ENCODE peak calls at places on chromosomes 1 and 21, in seven cellular contexts. A, C, E, B, V, M and Q are unnamed samples. For H3K36me3, the result is how much of the 10 kb centered on the place peaks cover.

GRCh38 chr21:41923641-41924342 is 30.0 kb downstream of the C2CD2 start:
- DNase-seq in A (peak), C (peak), E (peak), B (no peak), V (no peak), M (no peak), Q (peak)

GRCh38 chr1:200038987-200039848 is 11.7 kb downstream of the NR5A2 start:
- DNase-seq in A (no peak), C (no peak), E (no peak), B (no peak), V (no peak), M (no peak), Q (peak)

GRCh38 chr1:230976825-230977747 is 1.6 kb downstream of the TTC13 start:
- DNase-seq in A (no peak), C (no peak), E (no peak), B (peak), V (peak), M (no peak), Q (no peak)

GRCh38 chr1:84973493-84974334 is 23.2 kb downstream of the MCOLN2 start:
- DNase-seq in A (no peak), C (peak), E (no peak), B (no peak), V (no peak), M (no peak), Q (no peak)

GRCh38 chr1:208683141-208683540 is 439.0 kb upstream of the PLXNA2 start:
- DNase-seq in A (no peak), C (no peak), E (no peak), B (no peak), V (no peak), M (no peak), Q (no peak)

GRCh38 chr1:10211805-10212405 is 1.5 kb downstream of the KIF1B start:
- DNase-seq in A (no peak), C (no peak), E (no peak), B (no peak), V (no peak), M (no peak), Q (no peak)

GRCh38 chr1:54989473-54989872 is 9.0 kb downstream of the TMEM61 start:
- DNase-seq in A (no peak), C (no peak), E (no peak), B (no peak), V (no peak), M (no peak), Q (no peak)

GRCh38 chr21:17711896-17712295 is 99.2 kb upstream of the BTG3 start:
- DNase-seq in A (no peak), C (no peak), E (no peak), B (no peak), V (no peak), M (no peak), Q (no peak)

GRCh38 chr1:243505986-243506689 is 250.3 kb downstream of the SDCCAG8 start:
- DNase-seq in A (no peak), C (peak), E (no peak), B (peak), V (no peak), M (no peak), Q (no peak)

GRCh38 chr1:114040273-114041043 is 61.2 kb downstream of the OLFML3 start:
- DNase-seq in A (peak), C (peak), E (no peak), B (no peak), V (no peak), M (no peak), Q (no peak)

GRCh38 chr1:222926566-222926965 is 111.7 kb downstream of the DISP1 start:
- DNase-seq in A (peak), C (peak), E (no peak), B (no peak), V (no peak), M (no peak), Q (peak)

GRCh38 chr1:172246521-172247390 is 173.7 kb upstream of the C1orf105 start:
- DNase-seq in A (peak), C (no peak), E (no peak), B (no peak), V (no peak), M (no peak), Q (peak)

GRCh38 chr1:180267211-180267561 is 37.1 kb downstream of the LHX4 start:
- DNase-seq in A (no peak), C (no peak), E (no peak), B (no peak), V (no peak), M (no peak), Q (no peak)

GRCh38 chr1:24727490-24728214 is 17.6 kb upstream of the CLIC4 start:
- DNase-seq in A (peak), C (peak), E (peak), B (peak), V (no peak), M (peak), Q (peak)

GRCh38 chr1:155005076-155005971 is 2.7 kb downstream of the ZBTB7B start:
- DNase-seq in A (no peak), C (no peak), E (peak), B (peak), V (no peak), M (no peak), Q (peak)

GRCh38 chr1:174217787-174218574 is 58.7 kb downstream of the RABGAP1L start:
- DNase-seq in A (peak), C (peak), E (no peak), B (no peak), V (no peak), M (no peak), Q (no peak)

GRCh38 chr1:206736878-206737728 is 33.5 kb upstream of the IL19 start:
- DNase-seq in A (no peak), C (no peak), E (no peak), B (peak), V (peak), M (no peak), Q (no peak)

GRCh38 chr1:218938259-218938658 is 235.4 kb upstream of the LYPLAL1 start:
- DNase-seq in A (peak), C (peak), E (no peak), B (no peak), V (no peak), M (no peak), Q (no peak)

GRCh38 chr1:117591248-117591647 is 14.6 kb upstream of the TENT5C start:
- DNase-seq in A (no peak), C (no peak), E (no peak), B (no peak), V (no peak), M (no peak), Q (no peak)

GRCh38 chr1:3265800-3266485 is 188.5 kb upstream of the ARHGEF16 start:
- DNase-seq in A (no peak), C (no peak), E (no peak), B (no peak), V (no peak), M (no peak), Q (no peak)

GRCh38 chr1:18088077-18088594 is 19.5 kb upstream of the IGSF21 start:
- DNase-seq in A (no peak), C (no peak), E (no peak), B (no peak), V (no peak), M (no peak), Q (no peak)

GRCh38 chr1:6491480-6491962 is at the start of gene PLEKHG5:
- DNase-seq in A (peak), C (peak), E (no peak), B (no peak), V (no peak), M (no peak), Q (peak)

GRCh38 chr1:201279313-201279712 is 4.0 kb upstream of the PKP1 start:
- DNase-seq in A (no peak), C (peak), E (no peak), B (no peak), V (no peak), M (no peak), Q (peak)

GRCh38 chr1:67361646-67362045 is 54.0 kb downstream of the IL12RB2 start:
- DNase-seq in A (no peak), C (no peak), E (no peak), B (no peak), V (no peak), M (no peak), Q (no peak)

GRCh38 chr21:22575165-22575584 is 1577.0 kb downstream of the NCAM2 start:
- DNase-seq in A (no peak), C (no peak), E (no peak), B (no peak), V (no peak), M (no peak), Q (peak)

GRCh38 chr1:24535021-24535424 is 20.9 kb upstream of the NCMAP start:
- DNase-seq in A (no peak), C (no peak), E (no peak), B (peak), V (peak), M (no peak), Q (peak)

GRCh38 chr1:159171254-159171687 is at the start of gene CADM3:
- DNase-seq in A (no peak), C (peak), E (no peak), B (no peak), V (no peak), M (no peak), Q (no peak)

GRCh38 chr1:87226341-87226760 is 102.3 kb upstream of the LMO4 start:
- DNase-seq in A (peak), C (peak), E (peak), B (peak), V (no peak), M (peak), Q (peak)

GRCh38 chr1:231392380-231393131 is 29.5 kb downstream of the EGLN1 start:
- DNase-seq in A (no peak), C (no peak), E (no peak), B (no peak), V (no peak), M (no peak), Q (no peak)

GRCh38 chr1:217275617-217276398 is 355.1 kb downstream of the GPATCH2 start:
- DNase-seq in A (peak), C (peak), E (no peak), B (no peak), V (no peak), M (peak), Q (peak)

GRCh38 chr1:212760126-212760823 is 31.3 kb downstream of the NSL1 start:
- DNase-seq in A (no peak), C (peak), E (no peak), B (no peak), V (no peak), M (no peak), Q (no peak)

GRCh38 chr21:32826317-32827167 is 55.0 kb upstream of the PAXBP1 start:
- DNase-seq in A (peak), C (peak), E (no peak), B (no peak), V (no peak), M (no peak), Q (no peak)

GRCh38 chr1:154975409-154976205 is 1.1 kb downstream of the CKS1B start:
- DNase-seq in A (peak), C (peak), E (peak), B (peak), V (no peak), M (no peak), Q (peak)

GRCh38 chr1:26468911-26469310 is 3.3 kb upstream of the HMGN2 start:
- DNase-seq in A (no peak), C (no peak), E (no peak), B (no peak), V (no peak), M (no peak), Q (no peak)
- H3K36me3 ChIP-seq in A (under half), C (under half), E (half or more), B (under half), V (under half), M (under half), Q (under half)

GRCh38 chr1:183550915-183551314 is 39.3 kb downstream of the NCF2 start:
- DNase-seq in A (no peak), C (no peak), E (no peak), B (no peak), V (no peak), M (no peak), Q (no peak)

GRCh38 chr1:183544598-183545297 is 45.5 kb downstream of the NCF2 start:
- DNase-seq in A (no peak), C (no peak), E (no peak), B (no peak), V (no peak), M (no peak), Q (no peak)

GRCh38 chr1:183543619-183544204 is 46.5 kb downstream of the NCF2 start:
- DNase-seq in A (peak), C (peak), E (no peak), B (no peak), V (no peak), M (peak), Q (no peak)

GRCh38 chr1:183548136-183548535 is 42.1 kb downstream of the NCF2 start:
- DNase-seq in A (no peak), C (no peak), E (no peak), B (no peak), V (no peak), M (no peak), Q (no peak)

DNA sequence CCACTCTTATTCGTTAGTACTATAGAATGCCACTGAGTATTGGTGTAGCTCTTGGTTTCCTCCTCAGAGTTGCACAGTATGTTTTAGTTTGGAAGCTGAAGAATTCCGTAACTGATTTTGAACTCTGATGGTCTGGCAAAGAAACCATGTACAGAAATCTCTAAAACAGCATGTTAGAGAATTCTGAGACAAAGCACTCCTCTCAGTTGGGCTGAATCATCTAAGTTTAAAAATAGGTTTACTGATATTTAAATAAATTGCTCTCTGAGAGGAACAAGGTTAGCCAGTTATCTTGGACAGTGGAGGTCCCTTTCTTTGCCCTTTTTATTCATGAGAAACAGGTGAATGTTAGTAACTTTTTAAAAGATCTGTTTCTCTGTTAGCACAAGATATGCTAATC is 43.8 kb downstream of the NCF2 start:
- DNase-seq in A (no peak), C (no peak), E (no peak), B (no peak), V (no peak), M (no peak), Q (no peak)
- H3K36me3 ChIP-seq in A (half or more), C (half or more), E (half or more), B (under half), V (half or more), M (under half), Q (half or more)

GRCh38 chr21:38386967-38387366 is 111.3 kb downstream of the ERG start:
- DNase-seq in A (peak), C (no peak), E (no peak), B (no peak), V (no peak), M (no peak), Q (no peak)

GRCh38 chr21:38384246-38384576 is 114.1 kb downstream of the ERG start:
- DNase-seq in A (no peak), C (no peak), E (no peak), B (no peak), V (no peak), M (no peak), Q (no peak)

GRCh38 chr21:38388219-38388618 is 110.1 kb downstream of the ERG start:
- DNase-seq in A (peak), C (peak), E (no peak), B (no peak), V (no peak), M (no peak), Q (no peak)

GRCh38 chr21:38383411-38384245 is 114.6 kb downstream of the ERG start:
- DNase-seq in A (no peak), C (no peak), E (no peak), B (no peak), V (no peak), M (no peak), Q (no peak)

GRCh38 chr21:38384675-38385074 is 113.6 kb downstream of the ERG start:
- DNase-seq in A (no peak), C (no peak), E (no peak), B (no peak), V (no peak), M (no peak), Q (no peak)
- H3K36me3 ChIP-seq in A (under half), C (under half), E (under half), B (under half), V (under half), M (under half), Q (under half)

DNA sequence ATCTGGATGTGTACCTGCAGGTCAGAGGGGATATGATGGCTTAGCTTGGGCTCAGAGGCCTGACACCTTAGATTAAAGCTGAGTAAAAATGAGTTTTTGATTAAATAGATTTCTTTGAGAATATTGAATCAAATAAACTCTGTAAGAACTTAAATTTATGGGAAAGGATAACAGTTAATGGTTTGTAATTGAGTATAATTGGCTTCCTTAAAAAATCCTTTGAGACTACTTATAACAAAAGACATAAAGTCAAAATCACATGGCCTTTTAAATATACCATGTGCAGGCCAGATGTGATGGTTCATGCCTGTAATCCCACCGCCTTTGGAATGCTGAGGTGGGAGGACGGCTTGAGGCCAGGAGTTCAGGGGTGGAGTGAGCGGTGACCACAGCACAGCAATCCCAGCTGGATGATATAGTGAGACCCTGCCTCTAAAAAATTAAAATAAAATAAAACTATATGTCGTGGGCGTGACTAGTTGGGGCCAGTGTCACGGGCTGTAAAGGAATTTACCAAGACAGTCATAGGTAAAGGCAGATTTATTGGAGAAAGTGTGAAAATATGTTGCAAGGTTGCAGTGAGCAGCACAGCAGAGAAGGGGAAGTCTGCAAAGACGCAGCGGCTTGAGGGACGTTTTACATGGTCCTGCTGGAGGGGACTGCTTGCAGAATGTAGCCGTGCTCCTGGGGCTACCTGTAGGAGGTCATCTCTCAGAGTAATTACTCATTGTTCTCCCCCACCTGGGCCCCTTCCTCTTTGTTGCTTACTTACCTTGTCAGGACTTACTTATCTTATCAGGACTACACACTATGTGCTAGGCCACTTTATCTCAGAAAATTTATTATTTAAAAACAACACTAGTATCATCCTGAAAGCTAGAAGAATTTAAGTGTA is 122.3 kb downstream of the ZMYM4 start:
- DNase-seq in A (peak), C (no peak), E (no peak), B (no peak), V (no peak), M (no peak), Q (no peak)
- H3K36me3 ChIP-seq in A (under half), C (half or more), E (half or more), B (under half), V (under half), M (under half), Q (under half)

GRCh38 chr1:247331526-247332214 is at the start of gene ZNF496:
- DNase-seq in A (peak), C (peak), E (peak), B (peak), V (peak), M (peak), Q (peak)
- H3K36me3 ChIP-seq in A (under half), C (under half), E (under half), B (under half), V (under half), M (under half), Q (half or more)

GRCh38 chr21:38821248-38821647 is 15.5 kb downstream of the ETS2 start:
- DNase-seq in A (no peak), C (no peak), E (no peak), B (no peak), V (no peak), M (no peak), Q (no peak)
- H3K36me3 ChIP-seq in A (half or more), C (half or more), E (half or more), B (under half), V (half or more), M (under half), Q (half or more)

DNA sequence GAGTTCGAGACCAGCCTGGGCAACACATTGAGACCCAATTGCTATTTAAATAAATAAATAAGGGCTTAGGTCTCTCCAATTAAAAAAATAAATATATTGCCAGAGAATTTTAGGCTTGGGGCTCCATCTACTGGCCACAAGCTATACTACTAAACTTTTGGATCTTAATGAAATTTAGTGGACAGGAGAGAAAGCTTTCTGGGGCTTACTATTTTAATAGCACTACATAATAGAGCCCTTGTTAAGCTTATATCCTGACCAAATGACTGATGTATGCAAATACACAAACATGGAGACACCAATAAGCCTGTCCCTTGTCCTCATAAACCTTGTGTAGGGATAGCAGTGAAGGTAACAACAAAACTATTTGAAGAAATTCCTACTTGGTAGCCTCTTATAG is 18.4 kb downstream of the CCT3 start:
- DNase-seq in A (no peak), C (peak), E (no peak), B (no peak), V (no peak), M (no peak), Q (no peak)
- H3K36me3 ChIP-seq in A (half or more), C (half or more), E (half or more), B (under half), V (half or more), M (under half), Q (half or more)

DNA sequence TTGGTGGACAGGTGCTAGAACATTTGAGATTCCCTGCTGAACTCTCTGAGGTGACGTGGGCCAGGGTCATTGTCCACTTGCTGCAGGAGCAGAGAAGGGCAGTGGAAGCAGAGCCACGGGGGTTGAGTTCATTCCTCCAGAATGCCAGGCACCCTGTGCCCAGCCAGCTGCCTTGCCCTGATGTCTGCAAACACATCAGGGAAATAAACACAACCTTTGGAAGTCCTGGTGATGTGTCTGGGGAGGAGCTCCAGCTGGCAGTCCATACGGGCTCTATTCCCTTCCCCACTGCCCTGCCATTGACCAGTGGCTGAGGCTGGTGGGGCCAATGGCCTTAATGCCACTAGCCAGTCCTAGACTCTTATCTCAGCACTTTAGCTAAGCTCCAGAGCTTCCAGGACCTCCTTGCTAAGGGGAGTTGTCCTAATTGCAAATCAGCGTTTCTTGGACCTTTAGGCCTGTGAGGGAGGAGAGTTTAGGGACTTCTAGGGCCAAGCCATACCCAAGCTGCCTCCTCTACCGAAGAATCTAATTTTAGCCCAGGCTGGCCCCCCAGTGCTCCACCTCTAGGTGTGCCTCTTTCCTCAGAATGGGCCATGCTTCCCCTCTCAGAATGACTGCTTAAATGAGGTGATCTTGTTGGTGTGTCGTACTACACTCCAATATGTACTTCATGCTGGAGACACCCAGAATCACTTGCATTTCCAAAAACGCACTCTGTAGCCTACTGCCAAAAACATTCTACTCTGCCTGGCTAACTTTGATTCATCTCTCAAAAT is 25.9 kb upstream of the MFSD2A start:
- DNase-seq in A (no peak), C (no peak), E (no peak), B (no peak), V (no peak), M (no peak), Q (no peak)
- H3K36me3 ChIP-seq in A (under half), C (under half), E (under half), B (under half), V (under half), M (under half), Q (under half)